ENCODE peak calls at places on chromosomes 1 and 21, in eight cellular contexts. J, L, T, Q, Y, V, I and M are unnamed samples.

GRCh38 chr1:211829343-211830054 is 1.1 kb downstream of the LPGAT1 start:
- DNase-seq in J (peak; percentile 74), Y (no peak), Q (peak; percentile 31), L (peak; percentile 20), V (peak; percentile 24), I (no peak), T (no peak), M (no peak)

GRCh38 chr1:31782066-31782762 is 18.1 kb upstream of the ADGRB2 start:
- DNase-seq in V (no peak), T (no peak), L (no peak), I (no peak), J (peak; percentile 57), Q (peak; percentile 74), Y (no peak), M (no peak)

GRCh38 chr1:192151176-192151575 is 7.1 kb upstream of the RGS18 start:
- DNase-seq in J (no peak), L (no peak), T (no peak), Q (no peak), Y (no peak), I (no peak), V (no peak), M (no peak)

GRCh38 chr1:205456868-205457724 is 1.3 kb upstream of the BLACAT1 start:
- DNase-seq in I (no peak), J (no peak), Q (peak; percentile 93), V (no peak), L (no peak), T (no peak), Y (no peak), M (no peak)

GRCh38 chr1:152968248-152968647 is 2.2 kb upstream of the SPRR4 start:
- DNase-seq in V (no peak), L (no peak), I (no peak), J (no peak), T (no peak), Y (no peak), Q (no peak), M (peak; percentile 93)

GRCh38 chr1:30756545-30757195 is 904 bp downstream of the LAPTM5 start:
- DNase-seq in I (peak; percentile 82), Y (no peak), T (no peak), V (peak; percentile 91), J (no peak), Q (no peak), L (peak; percentile 68), M (peak; percentile 76)

GRCh38 chr1:87508247-87508646 is 179.6 kb downstream of the LMO4 start:
- DNase-seq in J (no peak), I (peak; percentile 55), V (no peak), Q (no peak), Y (no peak), T (no peak), L (peak; percentile 35), M (no peak)

GRCh38 chr1:145785481-145785880 is 38.4 kb downstream of the RNF115 start:
- DNase-seq in V (peak; percentile 17), J (no peak), T (no peak), Y (no peak), L (peak; percentile 12), Q (no peak), I (peak; percentile 16), M (peak; percentile 67)

GRCh38 chr1:229094476-229095311 is 176.2 kb upstream of the RAB4A start:
- DNase-seq in Q (no peak), L (no peak), Y (no peak), I (peak; percentile 7), V (peak; percentile 53), T (no peak), J (peak; percentile 58), M (no peak)

GRCh38 chr1:145901312-145902021 is 8.4 kb downstream of the ITGA10 start:
- DNase-seq in J (no peak), Y (no peak), L (no peak), Q (peak; percentile 11), V (no peak), T (no peak), I (no peak), M (no peak)

GRCh38 chr21:34166468-34166867 is 93.1 kb downstream of the MRPS6 start:
- DNase-seq in V (peak; percentile 23), J (no peak), T (no peak), Q (no peak), I (no peak), L (peak; percentile 12), Y (no peak), M (no peak)

GRCh38 chr1:9235123-9235513 is 544 bp downstream of the H6PD start:
- DNase-seq in Y (no peak), T (no peak), L (peak; percentile 56), V (peak; percentile 60), I (peak; percentile 62), Q (no peak), J (no peak), M (no peak)

GRCh38 chr1:11984121-11984520 is 3.9 kb downstream of the MFN2 start:
- DNase-seq in Q (no peak), L (no peak), V (no peak), Y (no peak), J (peak; percentile 61), I (no peak), T (no peak), M (no peak)

GRCh38 chr1:108080448-108080847 is 115.5 kb upstream of the VAV3 start:
- DNase-seq in T (no peak), Q (no peak), I (no peak), Y (no peak), J (no peak), V (no peak), L (no peak), M (no peak)

GRCh38 chr1:175338447-175339135 is 146.0 kb upstream of the KIAA0040 start:
- DNase-seq in V (no peak), Q (peak; percentile 73), Y (no peak), I (no peak), L (no peak), J (peak; percentile 29), T (peak; percentile 42), M (peak; percentile 40)

GRCh38 chr21:44441581-44442265 is 13.6 kb upstream of the LRRC3 start:
- DNase-seq in I (no peak), T (no peak), L (no peak), Y (no peak), Q (no peak), J (no peak), V (no peak), M (no peak)

DNA sequence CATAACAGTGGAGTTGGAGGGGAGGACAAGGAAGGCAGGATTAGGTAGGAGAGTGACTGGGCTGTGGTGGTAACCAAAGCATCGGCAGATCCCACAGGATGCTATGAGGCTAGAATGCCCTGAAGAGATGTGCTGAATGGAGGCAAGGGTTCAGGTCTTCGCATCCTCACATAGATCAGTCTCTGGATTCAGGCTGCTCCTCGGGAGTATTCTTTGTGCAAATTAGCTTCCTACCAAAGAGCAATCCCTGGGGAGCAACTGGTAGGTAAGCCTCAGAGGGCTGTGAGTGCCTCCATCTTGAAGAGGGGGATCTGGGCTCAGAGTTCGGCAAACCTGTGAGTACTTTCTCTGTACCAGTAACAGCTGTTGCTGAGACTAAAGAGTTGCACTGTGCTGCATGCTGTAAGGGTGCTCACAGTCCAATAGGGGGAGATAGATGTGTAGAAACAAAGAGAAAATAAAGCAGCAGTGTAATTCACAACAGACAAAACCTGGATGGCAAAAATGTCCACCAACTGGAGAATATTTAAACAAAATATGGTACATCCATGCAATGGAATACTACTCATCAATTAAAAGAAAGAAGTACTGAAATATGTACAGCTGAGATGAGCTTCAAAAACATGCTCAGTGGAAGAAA is 322.4 kb upstream of the DEPDC1 start:
- DNase-seq in V (peak; percentile 8), L (peak; percentile 37), Y (no peak), I (peak; percentile 1), T (peak; percentile 31), Q (peak; percentile 56), J (peak; percentile 33), M (peak; percentile 47)
- H3K9me3 ChIP-seq in V (no peaks in the 10 kb centered on the region), L (no peaks in the 10 kb centered on the region), Y (no peaks in the 10 kb centered on the region), I (no peaks in the 10 kb centered on the region), T (no peaks in the 10 kb centered on the region), Q (no peaks in the 10 kb centered on the region), J (no peaks in the 10 kb centered on the region), M (no peaks in the 10 kb centered on the region)

GRCh38 chr21:46598563-46599250 is 6.2 kb downstream of the S100B start:
- DNase-seq in I (no peak), T (no peak), Q (no peak), J (no peak), Y (no peak), L (no peak), V (no peak), M (no peak)
- H2AFZ ChIP-seq in I (peak overlapping the region; percentile 50), T (no peak overlapping the region), Q (no peak overlapping the region), J (no peak overlapping the region), Y (no peak overlapping the region), L (no peak overlapping the region), V (peak overlapping the region; percentile 37), M (no peak overlapping the region)

GRCh38 chr1:161188381-161188780 is 10.5 kb downstream of the ADAMTS4 start:
- DNase-seq in I (no peak), Y (no peak), L (no peak), V (no peak), J (no peak), Q (no peak), T (no peak), M (no peak)

GRCh38 chr1:161187311-161187710 is 10.0 kb upstream of the B4GALT3 start:
- DNase-seq in Q (no peak), T (no peak), I (no peak), J (no peak), Y (no peak), L (no peak), V (no peak), M (no peak)

GRCh38 chr1:161189036-161189435 is 9.8 kb downstream of the ADAMTS4 start:
- DNase-seq in Q (no peak), L (no peak), T (no peak), J (no peak), V (no peak), Y (no peak), I (no peak), M (no peak)

GRCh38 chr1:161185282-161185682 is 8.0 kb upstream of the B4GALT3 start:
- DNase-seq in I (peak; percentile 67), J (no peak), L (peak; percentile 65), Q (no peak), T (no peak), V (no peak), Y (no peak), M (peak; percentile 98)

GRCh38 chr1:161185732-161186311 is 8.5 kb upstream of the B4GALT3 start:
- DNase-seq in Q (no peak), V (no peak), J (no peak), L (no peak), Y (no peak), I (no peak), T (no peak), M (peak; percentile 32)
- H3K4me2 ChIP-seq in Q (no peak overlapping the region), V (no peak overlapping the region), J (no peak overlapping the region), L (no peak overlapping the region), Y (no peak overlapping the region), I (no peak overlapping the region), T (no peak overlapping the region), M (peak overlapping the region; percentile 68)

GRCh38 chr1:185156321-185156853 is 366 bp downstream of the TRMT1L start:
- DNase-seq in I (no peak), T (no peak), V (no peak), Y (no peak), J (no peak), L (peak; percentile 38), Q (no peak), M (peak; percentile 46)

GRCh38 chr1:185154912-185155513 is 1.7 kb downstream of the TRMT1L start:
- DNase-seq in J (peak; percentile 5), T (no peak), V (peak; percentile 11), I (peak; percentile 64), Y (no peak), L (peak; percentile 51), Q (peak; percentile 3), M (no peak)

GRCh38 chr1:185152187-185152767 is 4.5 kb downstream of the TRMT1L start:
- DNase-seq in L (peak; percentile 15), Q (no peak), I (no peak), V (no peak), J (peak; percentile 29), Y (no peak), T (no peak), M (no peak)

GRCh38 chr1:185155600-185156320 is 993 bp downstream of the TRMT1L start:
- DNase-seq in I (peak; percentile 52), Y (no peak), J (peak; percentile 16), T (no peak), Q (peak; percentile 3), L (peak; percentile 49), V (peak; percentile 31), M (peak; percentile 51)

GRCh38 chr1:185151215-185151614 is 5.5 kb downstream of the TRMT1L start:
- DNase-seq in Q (no peak), L (no peak), Y (no peak), I (no peak), V (no peak), J (no peak), T (no peak), M (no peak)
- H3K9me3 ChIP-seq in Q (no peaks in the 10 kb centered on the region), L (no peaks in the 10 kb centered on the region), Y (no peaks in the 10 kb centered on the region), I (no peaks in the 10 kb centered on the region), V (no peaks in the 10 kb centered on the region), J (no peaks in the 10 kb centered on the region), T (no peaks in the 10 kb centered on the region), M (no peaks in the 10 kb centered on the region)